ENCODE peak calls at places on chromosomes 4 and X, in five cellular contexts. One of them, this sample, is unnamed. For H3K27me3, the result is how much of the 10 kb centered on the place peaks cover.

GRCh38 chr4:140839396-140839795 is 83.2 kb upstream of the TBC1D9 start:
- DNase-seq in HCT116: no peak
- DNase-seq in aorta: no peak
- DNase-seq in psoas muscle: no peak
- DNase-seq in Peyer's patch: no peak
- DNase-seq in this sample: no peak

GRCh38 chr4:56234098-56234497 is 153.2 kb downstream of the AASDH start:
- DNase-seq in aorta: no peak
- DNase-seq in HCT116: no peak
- DNase-seq in Peyer's patch: no peak
- DNase-seq in psoas muscle: no peak
- DNase-seq in this sample: no peak

GRCh38 chrX:124328765-124329164 is 3.7 kb upstream of the TEX13D start:
- DNase-seq in Peyer's patch: no peak
- DNase-seq in HCT116: no peak
- DNase-seq in psoas muscle: no peak
- DNase-seq in aorta: no peak
- DNase-seq in this sample: no peak

GRCh38 chr4:20480161-20480947 is 219.9 kb upstream of the PACRGL start:
- DNase-seq in psoas muscle: no peak
- DNase-seq in Peyer's patch: no peak
- DNase-seq in HCT116: no peak
- DNase-seq in aorta: no peak
- DNase-seq in this sample: no peak

GRCh38 chr4:24219171-24219570 is 329.3 kb upstream of the PPARGC1A start:
- DNase-seq in Peyer's patch: peak
- DNase-seq in psoas muscle: no peak
- DNase-seq in aorta: no peak
- DNase-seq in HCT116: no peak
- DNase-seq in this sample: no peak

GRCh38 chr4:189202869-189203271 is 737.8 kb upstream of the FRG1 start:
- DNase-seq in aorta: no peak
- DNase-seq in Peyer's patch: no peak
- DNase-seq in psoas muscle: no peak
- DNase-seq in HCT116: no peak
- DNase-seq in this sample: no peak

GRCh38 chr4:138665851-138666250 is 349.7 kb upstream of the NOCT start:
- DNase-seq in HCT116: no peak
- DNase-seq in psoas muscle: no peak
- DNase-seq in Peyer's patch: no peak
- DNase-seq in aorta: no peak
- DNase-seq in this sample: no peak

GRCh38 chr4:52545099-52546069 is 113.7 kb downstream of the USP46 start:
- DNase-seq in HCT116: peak
- DNase-seq in psoas muscle: peak
- DNase-seq in aorta: peak
- DNase-seq in Peyer's patch: peak
- DNase-seq in this sample: peak

GRCh38 chrX:69299271-69299670 is 134.0 kb upstream of the PJA1 start:
- DNase-seq in psoas muscle: no peak
- DNase-seq in Peyer's patch: no peak
- DNase-seq in aorta: no peak
- DNase-seq in HCT116: no peak
- DNase-seq in this sample: no peak

GRCh38 chr4:136395212-136395722 is 1137.0 kb downstream of the PCDH18 start:
- DNase-seq in Peyer's patch: no peak
- DNase-seq in psoas muscle: no peak
- DNase-seq in aorta: no peak
- DNase-seq in HCT116: no peak
- DNase-seq in this sample: no peak

GRCh38 chrX:149950681-149951080 is 12.4 kb upstream of the EOLA2 start:
- DNase-seq in Peyer's patch: no peak
- DNase-seq in aorta: no peak
- DNase-seq in HCT116: peak
- DNase-seq in psoas muscle: no peak
- DNase-seq in this sample: no peak

GRCh38 chrX:2463973-2464676 is 36.7 kb downstream of the DHRSX start:
- DNase-seq in Peyer's patch: no peak
- DNase-seq in aorta: no peak
- DNase-seq in psoas muscle: no peak
- DNase-seq in HCT116: peak
- DNase-seq in this sample: peak

GRCh38 chrX:4588893-4589292 is 875.4 kb upstream of the PRKX start:
- DNase-seq in aorta: no peak
- DNase-seq in Peyer's patch: no peak
- DNase-seq in HCT116: no peak
- DNase-seq in psoas muscle: no peak
- DNase-seq in this sample: no peak

GRCh38 chrX:74535633-74536141 is 78.7 kb downstream of the RLIM start:
- DNase-seq in aorta: peak
- DNase-seq in Peyer's patch: peak
- DNase-seq in HCT116: no peak
- DNase-seq in psoas muscle: peak
- DNase-seq in this sample: peak

GRCh38 chrX:22950278-22951266 is 49.2 kb upstream of the DDX53 start:
- DNase-seq in psoas muscle: no peak
- DNase-seq in HCT116: no peak
- DNase-seq in aorta: no peak
- DNase-seq in Peyer's patch: no peak
- DNase-seq in this sample: no peak

GRCh38 chrX:1883772-1884171 is 268.9 kb downstream of the ASMT start:
- DNase-seq in aorta: no peak
- DNase-seq in HCT116: no peak
- DNase-seq in psoas muscle: no peak
- DNase-seq in Peyer's patch: no peak
- DNase-seq in this sample: no peak

GRCh38 chr4:156948133-156948532 is 23.5 kb downstream of the PDGFC start:
- DNase-seq in aorta: no peak
- DNase-seq in psoas muscle: no peak
- DNase-seq in HCT116: no peak
- DNase-seq in Peyer's patch: no peak
- DNase-seq in this sample: no peak
- H3K4me3 ChIP-seq in aorta: no peak
- H3K4me3 ChIP-seq in psoas muscle: peak
- H3K4me3 ChIP-seq in HCT116: no peak
- H3K4me3 ChIP-seq in Peyer's patch: no peak
- H3K4me3 ChIP-seq in this sample: no peak

DNA sequence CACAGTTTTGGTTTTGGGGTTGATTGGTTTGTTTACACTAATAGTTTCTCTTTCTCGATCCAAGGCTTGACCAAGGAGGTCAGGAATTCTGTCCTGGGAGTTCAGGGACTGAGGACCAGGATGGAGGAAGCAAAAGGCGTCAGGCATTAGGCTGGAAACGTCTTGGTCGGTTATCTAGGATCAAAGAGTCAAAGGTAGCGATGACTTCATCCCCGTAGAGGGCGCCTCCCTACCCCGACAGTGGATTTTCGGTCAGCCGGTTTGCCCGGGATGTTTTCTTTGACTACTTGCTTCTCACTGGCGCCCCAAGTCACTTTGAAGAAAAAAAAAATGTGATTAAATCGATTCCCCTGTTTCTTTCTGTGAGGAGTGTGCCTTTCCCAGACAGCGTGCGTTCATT is 985 bp upstream of the FHDC1 start:
- DNase-seq in aorta: no peak
- DNase-seq in HCT116: peak
- DNase-seq in Peyer's patch: peak
- DNase-seq in psoas muscle: no peak
- DNase-seq in this sample: no peak
- H3K27me3 ChIP-seq in aorta: under half
- H3K27me3 ChIP-seq in HCT116: under half
- H3K27me3 ChIP-seq in Peyer's patch: under half
- H3K27me3 ChIP-seq in psoas muscle: under half
- H3K27me3 ChIP-seq in this sample: under half

GRCh38 chrX:24396236-24396929 is 35.9 kb downstream of the SUPT20HL1 start:
- DNase-seq in Peyer's patch: no peak
- DNase-seq in aorta: no peak
- DNase-seq in psoas muscle: no peak
- DNase-seq in HCT116: no peak
- DNase-seq in this sample: no peak
- H3K4me3 ChIP-seq in Peyer's patch: no peak
- H3K4me3 ChIP-seq in aorta: no peak
- H3K4me3 ChIP-seq in psoas muscle: no peak
- H3K4me3 ChIP-seq in HCT116: no peak
- H3K4me3 ChIP-seq in this sample: no peak

GRCh38 chrX:18543738-18544137 is 118.3 kb downstream of the CDKL5 start:
- DNase-seq in HCT116: no peak
- DNase-seq in psoas muscle: no peak
- DNase-seq in aorta: no peak
- DNase-seq in Peyer's patch: no peak
- DNase-seq in this sample: no peak

GRCh38 chrX:18542897-18543296 is 117.5 kb downstream of the CDKL5 start:
- DNase-seq in Peyer's patch: no peak
- DNase-seq in aorta: peak
- DNase-seq in psoas muscle: no peak
- DNase-seq in HCT116: no peak
- DNase-seq in this sample: no peak

GRCh38 chrX:18542131-18542530 is 116.7 kb downstream of the CDKL5 start:
- DNase-seq in psoas muscle: no peak
- DNase-seq in HCT116: no peak
- DNase-seq in aorta: no peak
- DNase-seq in Peyer's patch: no peak
- DNase-seq in this sample: no peak

GRCh38 chrX:18548996-18549395 is 122.9 kb downstream of the RS1 start:
- DNase-seq in psoas muscle: no peak
- DNase-seq in aorta: no peak
- DNase-seq in HCT116: no peak
- DNase-seq in Peyer's patch: no peak
- DNase-seq in this sample: no peak

GRCh38 chrX:18545771-18546170 is 120.4 kb downstream of the CDKL5 start:
- DNase-seq in psoas muscle: no peak
- DNase-seq in HCT116: no peak
- DNase-seq in aorta: no peak
- DNase-seq in Peyer's patch: no peak
- DNase-seq in this sample: no peak
- H3K27me3 ChIP-seq in psoas muscle: under half
- H3K27me3 ChIP-seq in HCT116: under half
- H3K27me3 ChIP-seq in aorta: under half
- H3K27me3 ChIP-seq in Peyer's patch: under half
- H3K27me3 ChIP-seq in this sample: under half

GRCh38 chr4:92235741-92236140 is 68.0 kb upstream of the GRID2 start:
- DNase-seq in aorta: no peak
- DNase-seq in HCT116: no peak
- DNase-seq in psoas muscle: no peak
- DNase-seq in Peyer's patch: no peak
- DNase-seq in this sample: no peak
- H3K4me3 ChIP-seq in aorta: no peak
- H3K4me3 ChIP-seq in HCT116: no peak
- H3K4me3 ChIP-seq in psoas muscle: no peak
- H3K4me3 ChIP-seq in Peyer's patch: no peak
- H3K4me3 ChIP-seq in this sample: no peak

This sample was measured in GM06990.